ENCODE peak calls at places on chromosomes 6 and 20, in six cellular contexts. One of them, this sample, is unnamed.

GRCh38 chr6:158068893-158069799 is 87.5 kb downstream of the SYNJ2 start:
- DNase-seq in prostate gland: peak
- DNase-seq in left ventricle myocardium inferior: no peak
- DNase-seq in CD4-positive, alpha-beta memory T cell: no peak
- DNase-seq in small intestine: peak
- DNase-seq in psoas muscle: no peak
- DNase-seq in this sample: no peak

GRCh38 chr6:18861182-18861581 is 474.0 kb downstream of the RNF144B start:
- DNase-seq in prostate gland: peak
- DNase-seq in left ventricle myocardium inferior: no peak
- DNase-seq in CD4-positive, alpha-beta memory T cell: no peak
- DNase-seq in small intestine: no peak
- DNase-seq in psoas muscle: no peak
- DNase-seq in this sample: no peak

GRCh38 chr6:56033451-56033850 is 158.1 kb upstream of the BMP5 start:
- DNase-seq in prostate gland: no peak
- DNase-seq in left ventricle myocardium inferior: no peak
- DNase-seq in CD4-positive, alpha-beta memory T cell: no peak
- DNase-seq in small intestine: no peak
- DNase-seq in psoas muscle: no peak
- DNase-seq in this sample: no peak

GRCh38 chr6:110814488-110815259 is 595 bp downstream of the CDK19 start:
- DNase-seq in prostate gland: no peak
- DNase-seq in left ventricle myocardium inferior: peak
- DNase-seq in CD4-positive, alpha-beta memory T cell: peak
- DNase-seq in small intestine: peak
- DNase-seq in psoas muscle: peak
- DNase-seq in this sample: peak

GRCh38 chr6:68726307-68726706 is 91.2 kb downstream of the ADGRB3 start:
- DNase-seq in prostate gland: no peak
- DNase-seq in left ventricle myocardium inferior: no peak
- DNase-seq in CD4-positive, alpha-beta memory T cell: no peak
- DNase-seq in small intestine: no peak
- DNase-seq in psoas muscle: no peak
- DNase-seq in this sample: no peak

GRCh38 chr6:119337252-119337651 is 12.3 kb downstream of the MAN1A1 start:
- DNase-seq in prostate gland: no peak
- DNase-seq in left ventricle myocardium inferior: no peak
- DNase-seq in CD4-positive, alpha-beta memory T cell: no peak
- DNase-seq in small intestine: no peak
- DNase-seq in psoas muscle: no peak
- DNase-seq in this sample: no peak

GRCh38 chr6:18242062-18242851 is 22.1 kb downstream of the DEK start:
- DNase-seq in prostate gland: no peak
- DNase-seq in left ventricle myocardium inferior: no peak
- DNase-seq in CD4-positive, alpha-beta memory T cell: no peak
- DNase-seq in small intestine: no peak
- DNase-seq in psoas muscle: no peak
- DNase-seq in this sample: no peak

GRCh38 chr20:41573955-41574354 is 44.2 kb downstream of the CHD6 start:
- DNase-seq in prostate gland: no peak
- DNase-seq in left ventricle myocardium inferior: no peak
- DNase-seq in CD4-positive, alpha-beta memory T cell: no peak
- DNase-seq in small intestine: no peak
- DNase-seq in psoas muscle: no peak
- DNase-seq in this sample: no peak

GRCh38 chr6:34115396-34116314 is 30.2 kb downstream of the GRM4 start:
- DNase-seq in prostate gland: no peak
- DNase-seq in left ventricle myocardium inferior: no peak
- DNase-seq in CD4-positive, alpha-beta memory T cell: peak
- DNase-seq in small intestine: no peak
- DNase-seq in psoas muscle: no peak
- DNase-seq in this sample: no peak

GRCh38 chr6:2376429-2377355 is 131.3 kb upstream of the GMDS start:
- DNase-seq in prostate gland: peak
- DNase-seq in left ventricle myocardium inferior: no peak
- DNase-seq in CD4-positive, alpha-beta memory T cell: no peak
- DNase-seq in small intestine: no peak
- DNase-seq in psoas muscle: no peak
- DNase-seq in this sample: no peak

GRCh38 chr20:31608256-31608980 is 3.3 kb downstream of the ID1 start:
- DNase-seq in prostate gland: peak
- DNase-seq in left ventricle myocardium inferior: peak
- DNase-seq in CD4-positive, alpha-beta memory T cell: no peak
- DNase-seq in small intestine: peak
- DNase-seq in psoas muscle: peak
- DNase-seq in this sample: peak

GRCh38 chr6:109772961-109773431 is 81.9 kb downstream of the FIG4 start:
- DNase-seq in prostate gland: no peak
- DNase-seq in left ventricle myocardium inferior: peak
- DNase-seq in CD4-positive, alpha-beta memory T cell: no peak
- DNase-seq in small intestine: no peak
- DNase-seq in psoas muscle: no peak
- DNase-seq in this sample: no peak

GRCh38 chr6:2535492-2535891 is 215.2 kb downstream of the MYLK4 start:
- DNase-seq in prostate gland: no peak
- DNase-seq in left ventricle myocardium inferior: no peak
- DNase-seq in CD4-positive, alpha-beta memory T cell: no peak
- DNase-seq in small intestine: no peak
- DNase-seq in psoas muscle: no peak
- DNase-seq in this sample: no peak

DNA sequence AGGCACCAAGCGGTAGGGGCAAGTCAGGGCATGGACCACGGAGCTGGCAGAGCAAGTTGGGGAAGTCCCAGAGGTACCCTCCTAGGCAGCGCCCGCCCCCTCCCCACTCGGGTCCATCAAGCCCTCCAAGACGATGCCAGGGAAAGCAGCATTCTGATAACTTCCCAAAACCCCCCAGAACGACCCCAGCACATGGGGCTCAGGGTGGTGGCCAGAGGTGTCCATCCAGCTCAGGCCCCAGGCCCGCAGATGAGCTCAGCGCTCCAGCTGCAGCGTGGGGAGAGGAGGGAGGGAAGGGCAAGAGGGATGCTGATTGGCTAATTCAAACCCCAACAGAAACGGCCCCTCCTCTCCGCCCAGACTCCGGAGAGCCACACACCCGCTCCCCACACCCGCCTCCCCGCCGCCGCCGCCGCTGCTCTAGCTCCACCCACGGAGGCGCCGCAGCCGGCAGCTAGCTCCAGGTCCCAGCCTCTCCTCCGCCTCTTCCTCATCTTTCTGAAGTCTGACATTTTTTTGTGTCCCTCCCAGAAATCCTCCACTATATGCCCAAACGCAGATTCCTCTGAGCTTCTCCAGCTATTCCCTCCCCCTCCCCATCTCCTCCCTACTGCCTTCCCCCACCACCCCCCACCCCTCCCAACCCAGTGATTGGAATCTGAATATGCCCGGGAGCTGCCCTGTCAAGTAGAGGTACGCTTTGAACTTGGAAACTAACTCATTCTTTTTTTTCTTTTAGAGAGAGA is 40.3 kb upstream of the TLDC2 start:
- DNase-seq in prostate gland: peak
- DNase-seq in left ventricle myocardium inferior: peak
- DNase-seq in CD4-positive, alpha-beta memory T cell: peak
- DNase-seq in small intestine: peak
- DNase-seq in psoas muscle: peak
- DNase-seq in this sample: peak
- H3K4me3 ChIP-seq in prostate gland: peak
- H3K4me3 ChIP-seq in left ventricle myocardium inferior: peak
- H3K4me3 ChIP-seq in CD4-positive, alpha-beta memory T cell: no peak
- H3K4me3 ChIP-seq in small intestine: no peak
- H3K4me3 ChIP-seq in psoas muscle: peak
- H3K4me3 ChIP-seq in this sample: peak

GRCh38 chr6:1113921-1114320 is 198.0 kb upstream of the FOXQ1 start:
- DNase-seq in prostate gland: no peak
- DNase-seq in left ventricle myocardium inferior: no peak
- DNase-seq in CD4-positive, alpha-beta memory T cell: no peak
- DNase-seq in small intestine: no peak
- DNase-seq in psoas muscle: no peak
- DNase-seq in this sample: no peak

GRCh38 chr6:1110164-1110563 is 201.7 kb upstream of the FOXQ1 start:
- DNase-seq in prostate gland: no peak
- DNase-seq in left ventricle myocardium inferior: no peak
- DNase-seq in CD4-positive, alpha-beta memory T cell: no peak
- DNase-seq in small intestine: peak
- DNase-seq in psoas muscle: no peak
- DNase-seq in this sample: no peak

GRCh38 chr6:1110935-1111334 is 201.0 kb upstream of the FOXQ1 start:
- DNase-seq in prostate gland: peak
- DNase-seq in left ventricle myocardium inferior: no peak
- DNase-seq in CD4-positive, alpha-beta memory T cell: no peak
- DNase-seq in small intestine: peak
- DNase-seq in psoas muscle: no peak
- DNase-seq in this sample: no peak

GRCh38 chr6:1109134-1109533 is 202.8 kb upstream of the FOXQ1 start:
- DNase-seq in prostate gland: no peak
- DNase-seq in left ventricle myocardium inferior: no peak
- DNase-seq in CD4-positive, alpha-beta memory T cell: no peak
- DNase-seq in small intestine: no peak
- DNase-seq in psoas muscle: no peak
- DNase-seq in this sample: no peak

DNA sequence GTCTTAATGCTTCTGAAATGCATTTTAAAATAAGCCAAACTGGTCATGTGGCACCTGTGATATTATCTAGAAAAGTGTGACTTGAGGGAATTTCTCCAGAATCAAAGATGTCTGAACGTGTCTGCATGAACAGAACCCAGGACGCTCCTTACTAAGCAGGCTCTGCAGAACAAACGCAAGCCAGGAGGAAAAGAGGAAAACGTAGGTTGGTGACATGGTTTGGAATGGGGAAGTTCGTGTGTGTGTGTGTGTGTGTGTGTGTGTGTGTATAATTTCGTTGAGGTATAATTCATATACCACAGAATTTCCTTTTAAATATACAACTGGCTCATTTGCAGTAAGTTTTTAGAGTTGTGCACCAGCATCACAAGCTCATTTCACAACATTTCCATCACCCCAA is 200.5 kb upstream of the FOXQ1 start:
- DNase-seq in prostate gland: no peak
- DNase-seq in left ventricle myocardium inferior: no peak
- DNase-seq in CD4-positive, alpha-beta memory T cell: no peak
- DNase-seq in small intestine: no peak
- DNase-seq in psoas muscle: no peak
- DNase-seq in this sample: no peak
- H3K27ac ChIP-seq in prostate gland: no peak
- H3K27ac ChIP-seq in left ventricle myocardium inferior: no peak
- H3K27ac ChIP-seq in CD4-positive, alpha-beta memory T cell: no peak
- H3K27ac ChIP-seq in small intestine: no peak
- H3K27ac ChIP-seq in psoas muscle: no peak
- H3K27ac ChIP-seq in this sample: no peak

GRCh38 chr6:111874030-111874425 is 776 bp upstream of the FYN start:
- DNase-seq in prostate gland: no peak
- DNase-seq in left ventricle myocardium inferior: no peak
- DNase-seq in CD4-positive, alpha-beta memory T cell: peak
- DNase-seq in small intestine: no peak
- DNase-seq in psoas muscle: peak
- DNase-seq in this sample: no peak
- H3K4me3 ChIP-seq in prostate gland: peak
- H3K4me3 ChIP-seq in left ventricle myocardium inferior: peak
- H3K4me3 ChIP-seq in CD4-positive, alpha-beta memory T cell: peak
- H3K4me3 ChIP-seq in small intestine: peak
- H3K4me3 ChIP-seq in psoas muscle: peak
- H3K4me3 ChIP-seq in this sample: no peak

DNA sequence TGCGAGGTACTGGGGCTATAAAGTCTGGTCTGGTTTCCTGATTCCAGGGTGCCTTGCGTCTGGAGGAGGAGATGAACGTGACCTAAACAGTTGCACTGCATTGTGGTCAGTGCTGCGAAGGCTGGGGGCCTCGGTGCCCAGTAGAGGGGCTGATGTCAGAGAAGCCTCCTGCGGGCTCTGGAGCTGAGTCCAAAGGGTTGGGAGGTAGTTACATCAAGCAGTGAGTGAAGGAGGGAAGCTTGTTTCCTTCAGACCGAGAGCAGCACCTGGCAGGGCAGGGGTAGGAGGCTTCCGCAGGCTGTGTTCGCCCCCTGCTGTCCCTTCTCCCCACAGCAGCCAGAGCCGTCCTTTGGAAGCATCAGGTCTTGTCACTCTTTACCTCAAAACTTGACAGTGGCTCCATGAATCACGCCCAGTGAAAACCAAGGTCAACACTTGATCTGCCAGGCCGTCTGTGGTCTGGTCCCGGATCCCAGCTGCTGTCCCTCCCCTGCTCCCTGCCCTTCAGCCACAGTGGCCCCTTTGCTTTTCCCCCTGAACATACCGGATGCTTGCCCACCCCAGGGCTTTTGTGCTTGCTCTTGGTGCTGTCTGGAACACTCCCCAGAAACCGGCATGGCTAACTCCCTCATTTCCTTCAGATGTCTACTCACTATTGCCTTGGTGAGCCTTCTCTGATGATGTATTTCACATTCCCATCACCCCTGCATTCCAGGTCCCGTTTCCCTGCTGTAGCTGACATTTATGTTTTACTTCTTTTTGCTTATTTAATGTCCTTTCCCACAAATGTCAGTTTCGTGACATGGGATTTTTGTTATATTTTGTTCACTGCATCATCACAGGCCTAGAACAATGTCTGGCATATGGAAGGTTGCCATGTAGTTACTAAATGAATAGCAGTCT is 7.0 kb downstream of the DYNLRB1 start:
- DNase-seq in prostate gland: peak
- DNase-seq in left ventricle myocardium inferior: peak
- DNase-seq in CD4-positive, alpha-beta memory T cell: peak
- DNase-seq in small intestine: peak
- DNase-seq in psoas muscle: peak
- DNase-seq in this sample: peak
- H3K27ac ChIP-seq in prostate gland: peak
- H3K27ac ChIP-seq in left ventricle myocardium inferior: peak
- H3K27ac ChIP-seq in CD4-positive, alpha-beta memory T cell: no peak
- H3K27ac ChIP-seq in small intestine: peak
- H3K27ac ChIP-seq in psoas muscle: peak
- H3K27ac ChIP-seq in this sample: peak

DNA sequence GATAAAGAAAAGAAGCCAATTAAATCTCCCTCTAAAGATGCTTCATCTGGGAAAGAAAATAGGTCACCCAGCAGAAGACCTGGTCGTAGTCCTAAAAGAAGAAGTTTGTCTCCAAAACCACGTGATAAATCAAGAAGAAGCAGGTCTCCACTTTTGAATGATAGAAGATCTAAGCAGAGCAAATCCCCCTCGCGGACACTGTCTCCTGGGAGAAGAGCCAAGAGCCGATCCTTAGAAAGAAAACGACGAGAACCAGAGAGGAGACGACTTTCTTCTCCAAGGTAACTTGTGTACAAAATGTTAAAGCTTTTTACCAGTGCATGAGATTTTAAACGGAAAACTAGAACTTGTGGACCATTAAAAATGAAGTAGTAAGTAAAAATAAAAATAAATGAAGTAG is 46.5 kb downstream of the FAM217A start:
- DNase-seq in prostate gland: no peak
- DNase-seq in left ventricle myocardium inferior: no peak
- DNase-seq in CD4-positive, alpha-beta memory T cell: no peak
- DNase-seq in small intestine: no peak
- DNase-seq in psoas muscle: no peak
- DNase-seq in this sample: no peak
- H3K4me3 ChIP-seq in prostate gland: no peak
- H3K4me3 ChIP-seq in left ventricle myocardium inferior: no peak
- H3K4me3 ChIP-seq in CD4-positive, alpha-beta memory T cell: no peak
- H3K4me3 ChIP-seq in small intestine: no peak
- H3K4me3 ChIP-seq in psoas muscle: no peak
- H3K4me3 ChIP-seq in this sample: no peak